ENCODE peak calls at places on chromosomes 2 and 18, in four cellular contexts. One of them, this sample, is unnamed.

GRCh38 chr2:199370150-199370780 is 87.5 kb downstream of the SATB2 start:
- DNase-seq in PC-3: peak
- DNase-seq in cerebellar nuclear complex: no peak
- DNase-seq in left ventricle myocardium superior: no peak
- DNase-seq in this sample: no peak

GRCh38 chr2:68971591-68972231 is 2.7 kb upstream of the GKN1 start:
- DNase-seq in cerebellar nuclear complex: no peak
- DNase-seq in left ventricle myocardium superior: no peak
- DNase-seq in PC-3: peak
- DNase-seq in this sample: no peak

GRCh38 chr2:218229239-218229638 is 12.2 kb downstream of the ARPC2 start:
- DNase-seq in PC-3: peak
- DNase-seq in left ventricle myocardium superior: no peak
- DNase-seq in cerebellar nuclear complex: no peak
- DNase-seq in this sample: peak

GRCh38 chr2:28684142-28684858 is 67.3 kb upstream of the PPP1CB start:
- DNase-seq in left ventricle myocardium superior: no peak
- DNase-seq in PC-3: no peak
- DNase-seq in cerebellar nuclear complex: no peak
- DNase-seq in this sample: no peak

GRCh38 chr2:215479536-215480240 is 43.8 kb upstream of the FN1 start:
- DNase-seq in cerebellar nuclear complex: no peak
- DNase-seq in PC-3: no peak
- DNase-seq in left ventricle myocardium superior: no peak
- DNase-seq in this sample: no peak

GRCh38 chr18:62576277-62576676 is 53.5 kb downstream of the ZCCHC2 start:
- DNase-seq in cerebellar nuclear complex: no peak
- DNase-seq in left ventricle myocardium superior: no peak
- DNase-seq in PC-3: no peak
- DNase-seq in this sample: no peak

GRCh38 chr2:96771792-96772618 is 11.3 kb downstream of the CNNM4 start:
- DNase-seq in left ventricle myocardium superior: no peak
- DNase-seq in cerebellar nuclear complex: no peak
- DNase-seq in PC-3: peak
- DNase-seq in this sample: no peak

GRCh38 chr2:24399434-24400206 is 39.3 kb upstream of the ITSN2 start:
- DNase-seq in cerebellar nuclear complex: no peak
- DNase-seq in left ventricle myocardium superior: no peak
- DNase-seq in PC-3: no peak
- DNase-seq in this sample: no peak

GRCh38 chr2:231456295-231457004 is 7.8 kb downstream of the NCL start:
- DNase-seq in PC-3: no peak
- DNase-seq in cerebellar nuclear complex: no peak
- DNase-seq in left ventricle myocardium superior: no peak
- DNase-seq in this sample: no peak

GRCh38 chr2:127161176-127162136 is 54.5 kb upstream of the BIN1 start:
- DNase-seq in left ventricle myocardium superior: no peak
- DNase-seq in PC-3: peak
- DNase-seq in cerebellar nuclear complex: no peak
- DNase-seq in this sample: no peak

GRCh38 chr2:109089602-109090300 is 39.3 kb upstream of the SH3RF3 start:
- DNase-seq in left ventricle myocardium superior: no peak
- DNase-seq in cerebellar nuclear complex: no peak
- DNase-seq in PC-3: peak
- DNase-seq in this sample: no peak

GRCh38 chr2:190882831-190883582 is 2.4 kb downstream of the GLS start:
- DNase-seq in cerebellar nuclear complex: no peak
- DNase-seq in PC-3: peak
- DNase-seq in left ventricle myocardium superior: no peak
- DNase-seq in this sample: no peak